ENCODE peak calls at places on chromosome X, in five cellular contexts. Q is AML-193, X is EL, G is sciatic nerve, A is occipital lobe. S is an unnamed sample.

GRCh38 chrX:48626401-48627298 is 29.4 kb downstream of the WDR13 start:
- DNase-seq in Q (no peak), X (peak), G (no peak), A (no peak), S (no peak)

GRCh38 chrX:134236690-134237362 is at the start of gene CCDC160:
- DNase-seq in Q (no peak), X (peak), G (peak), A (peak), S (peak)

GRCh38 chrX:123580871-123581270 is 152.0 kb downstream of the THOC2 start:
- DNase-seq in Q (no peak), X (no peak), G (no peak), A (no peak), S (no peak)

GRCh38 chrX:6852869-6853268 is 294.6 kb upstream of the STS start:
- DNase-seq in Q (no peak), X (no peak), G (no peak), A (no peak), S (no peak)

GRCh38 chrX:118348186-118348810 is 2.4 kb downstream of the WDR44 start:
- DNase-seq in Q (no peak), X (no peak), G (no peak), A (no peak), S (no peak)

GRCh38 chrX:1387141-1387776 is 4.7 kb downstream of the SLC25A6 start:
- DNase-seq in Q (no peak), X (no peak), G (peak), A (no peak), S (no peak)

GRCh38 chrX:63561425-63561824 is 210.3 kb upstream of the SPIN4 start:
- DNase-seq in Q (no peak), X (peak), G (no peak), A (no peak), S (no peak)

GRCh38 chrX:97616883-97617510 is 733.3 kb downstream of the RPA4 start:
- DNase-seq in Q (no peak), X (peak), G (no peak), A (no peak), S (peak)

GRCh38 chrX:108223606-108224005 is 132.0 kb downstream of the ATG4A start:
- DNase-seq in Q (no peak), X (no peak), G (no peak), A (no peak), S (no peak)

GRCh38 chrX:68723491-68724155 is 76.2 kb downstream of the STARD8 start:
- DNase-seq in Q (no peak), X (no peak), G (peak), A (no peak), S (no peak)

GRCh38 chrX:19514791-19515614 is at the start of gene MAP3K15:
- DNase-seq in Q (peak), X (peak), G (no peak), A (no peak), S (peak)

GRCh38 chrX:111445485-111445884 is 33.5 kb upstream of the DCX start:
- DNase-seq in Q (peak), X (peak), G (no peak), A (no peak), S (peak)

GRCh38 chrX:124098089-124098488 is 136.6 kb downstream of the STAG2 start:
- DNase-seq in Q (peak), X (peak), G (no peak), A (no peak), S (peak)

GRCh38 chrX:115058276-115058675 is 40.9 kb upstream of the IL13RA2 start:
- DNase-seq in Q (no peak), X (peak), G (no peak), A (no peak), S (no peak)

GRCh38 chrX:12956704-12957541 is 18.0 kb upstream of the TMSB4X start:
- DNase-seq in Q (peak), X (peak), G (no peak), A (no peak), S (no peak)

GRCh38 chrX:103533428-103534216 is 14.3 kb upstream of the RAB40A start:
- DNase-seq in Q (peak), X (peak), G (peak), A (peak), S (peak)

GRCh38 chrX:47662144-47662657 is 3.2 kb upstream of the UXT start:
- DNase-seq in Q (no peak), X (peak), G (no peak), A (no peak), S (no peak)

GRCh38 chrX:15072259-15072658 is 197.6 kb downstream of the ASB9 start:
- DNase-seq in Q (no peak), X (no peak), G (no peak), A (no peak), S (no peak)

GRCh38 chrX:12955882-12956703 is 18.8 kb upstream of the TMSB4X start:
- DNase-seq in Q (peak), X (peak), G (peak), A (no peak), S (peak)

GRCh38 chrX:153897899-153898298 is 6.6 kb upstream of the AVPR2 start:
- DNase-seq in Q (no peak), X (no peak), G (no peak), A (no peak), S (no peak)

GRCh38 chrX:115642895-115643530 is 82.0 kb downstream of the PLS3 start:
- DNase-seq in Q (peak), X (peak), G (no peak), A (no peak), S (peak)

GRCh38 chrX:153592966-153593688 is 5.8 kb downstream of the CCNQ start:
- DNase-seq in Q (no peak), X (no peak), G (no peak), A (peak), S (no peak)

GRCh38 chrX:46327229-46328081 is 217.8 kb downstream of the ZNF674 start:
- DNase-seq in Q (no peak), X (peak), G (no peak), A (no peak), S (peak)

GRCh38 chrX:80812176-80812575 is 2.5 kb upstream of the BRWD3 start:
- DNase-seq in Q (peak), X (peak), G (no peak), A (no peak), S (peak)

GRCh38 chrX:23980063-23980462 is 46.9 kb downstream of the KLHL15 start:
- DNase-seq in Q (no peak), X (no peak), G (no peak), A (no peak), S (no peak)

GRCh38 chrX:7233632-7234406 is 85.9 kb upstream of the PUDP start:
- DNase-seq in Q (no peak), X (peak), G (no peak), A (no peak), S (no peak)

GRCh38 chrX:154802838-154803410 is 2.4 kb downstream of the MPP1 start:
- DNase-seq in Q (no peak), X (no peak), G (no peak), A (no peak), S (no peak)

GRCh38 chrX:13153796-13154195 is 109.4 kb upstream of the FAM9C start:
- DNase-seq in Q (no peak), X (no peak), G (no peak), A (no peak), S (no peak)

GRCh38 chrX:71214152-71214551 is 8.9 kb upstream of the GJB1 start:
- DNase-seq in Q (no peak), X (no peak), G (no peak), A (no peak), S (no peak)

GRCh38 chrX:131816551-131817136 is 206.5 kb upstream of the STK26 start:
- DNase-seq in Q (peak), X (peak), G (peak), A (peak), S (no peak)

GRCh38 chrX:48540015-48540350 is 469 bp downstream of the TBC1D25 start:
- DNase-seq in Q (peak), X (peak), G (no peak), A (no peak), S (peak)

GRCh38 chrX:40539214-40540142 is 41.3 kb upstream of the ATP6AP2 start:
- DNase-seq in Q (peak), X (peak), G (peak), A (no peak), S (no peak)

GRCh38 chrX:126723881-126724280 is 95.6 kb upstream of the PRR32 start:
- DNase-seq in Q (no peak), X (no peak), G (no peak), A (no peak), S (no peak)

GRCh38 chrX:41665676-41666075 is 23.1 kb upstream of the GPR34 start:
- DNase-seq in Q (no peak), X (no peak), G (no peak), A (no peak), S (no peak)

GRCh38 chrX:23372220-23372902 is 37.7 kb downstream of the PTCHD1 start:
- DNase-seq in Q (no peak), X (no peak), G (no peak), A (no peak), S (no peak)

GRCh38 chrX:2710041-2710471 is 19.0 kb downstream of the CD99 start:
- DNase-seq in Q (no peak), X (peak), G (no peak), A (no peak), S (no peak)

GRCh38 chrX:126485371-126485770 is 67.2 kb downstream of the DCAF12L1 start:
- DNase-seq in Q (no peak), X (no peak), G (no peak), A (no peak), S (no peak)

GRCh38 chrX:131841496-131842410 is 181.3 kb upstream of the STK26 start:
- DNase-seq in Q (peak), X (peak), G (no peak), A (no peak), S (peak)